ENCODE peak calls at places on chromosomes 2 and 18, in eight cellular contexts. One of them, this sample, is unnamed.

GRCh38 chr2:240324312-240325005 is 111.0 kb upstream of the GPC1 start:
- DNase-seq in KBM-7: no peak
- DNase-seq in GM20000: no peak
- DNase-seq in upper lobe of right lung: no peak
- DNase-seq in activated CD4-positive, alpha-beta T cell treated with anti-CD3 and anti-CD28 coated beads, Interleukin-2, amount 50 U/mL, for 4 hours: no peak
- DNase-seq in NCI-H1092: no peak
- DNase-seq in naive B cell: no peak
- DNase-seq in amniotic stem cell: no peak
- DNase-seq in this sample: no peak

GRCh38 chr2:73730810-73731209 is 6.3 kb downstream of the TPRKB start:
- DNase-seq in upper lobe of right lung: no peak
- DNase-seq in amniotic stem cell: no peak
- DNase-seq in GM20000: no peak
- DNase-seq in NCI-H1092: no peak
- DNase-seq in activated CD4-positive, alpha-beta T cell treated with anti-CD3 and anti-CD28 coated beads, Interleukin-2, amount 50 U/mL, for 4 hours: no peak
- DNase-seq in KBM-7: no peak
- DNase-seq in naive B cell: no peak
- DNase-seq in this sample: no peak

GRCh38 chr2:241036397-241036963 is 38.1 kb downstream of the SNED1 start:
- DNase-seq in NCI-H1092: no peak
- DNase-seq in upper lobe of right lung: peak; percentile 75
- DNase-seq in KBM-7: no peak
- DNase-seq in naive B cell: peak; percentile 78
- DNase-seq in activated CD4-positive, alpha-beta T cell treated with anti-CD3 and anti-CD28 coated beads, Interleukin-2, amount 50 U/mL, for 4 hours: peak; percentile 43
- DNase-seq in GM20000: peak; percentile 91
- DNase-seq in amniotic stem cell: no peak
- DNase-seq in this sample: no peak

GRCh38 chr2:106575955-106576354 is 88.8 kb downstream of the CD8B2 start:
- DNase-seq in naive B cell: no peak
- DNase-seq in upper lobe of right lung: no peak
- DNase-seq in NCI-H1092: no peak
- DNase-seq in amniotic stem cell: no peak
- DNase-seq in activated CD4-positive, alpha-beta T cell treated with anti-CD3 and anti-CD28 coated beads, Interleukin-2, amount 50 U/mL, for 4 hours: no peak
- DNase-seq in KBM-7: no peak
- DNase-seq in GM20000: no peak
- DNase-seq in this sample: no peak

GRCh38 chr2:118012778-118013177 is 1.1 kb downstream of the CCDC93 start:
- DNase-seq in NCI-H1092: no peak
- DNase-seq in naive B cell: no peak
- DNase-seq in upper lobe of right lung: no peak
- DNase-seq in GM20000: no peak
- DNase-seq in amniotic stem cell: no peak
- DNase-seq in activated CD4-positive, alpha-beta T cell treated with anti-CD3 and anti-CD28 coated beads, Interleukin-2, amount 50 U/mL, for 4 hours: no peak
- DNase-seq in KBM-7: no peak
- DNase-seq in this sample: no peak

GRCh38 chr2:146651361-146651760 is 1193.5 kb upstream of the ACVR2A start:
- DNase-seq in GM20000: no peak
- DNase-seq in naive B cell: no peak
- DNase-seq in NCI-H1092: no peak
- DNase-seq in activated CD4-positive, alpha-beta T cell treated with anti-CD3 and anti-CD28 coated beads, Interleukin-2, amount 50 U/mL, for 4 hours: no peak
- DNase-seq in KBM-7: no peak
- DNase-seq in upper lobe of right lung: no peak
- DNase-seq in amniotic stem cell: no peak
- DNase-seq in this sample: no peak

GRCh38 chr2:20633794-20634259 is 17.1 kb downstream of the HS1BP3 start:
- DNase-seq in NCI-H1092: no peak
- DNase-seq in amniotic stem cell: no peak
- DNase-seq in KBM-7: no peak
- DNase-seq in activated CD4-positive, alpha-beta T cell treated with anti-CD3 and anti-CD28 coated beads, Interleukin-2, amount 50 U/mL, for 4 hours: no peak
- DNase-seq in GM20000: no peak
- DNase-seq in upper lobe of right lung: peak; percentile 88
- DNase-seq in naive B cell: no peak
- DNase-seq in this sample: no peak

GRCh38 chr2:83817511-83817910 is 641.6 kb downstream of the SUCLG1 start:
- DNase-seq in upper lobe of right lung: no peak
- DNase-seq in activated CD4-positive, alpha-beta T cell treated with anti-CD3 and anti-CD28 coated beads, Interleukin-2, amount 50 U/mL, for 4 hours: no peak
- DNase-seq in NCI-H1092: no peak
- DNase-seq in naive B cell: no peak
- DNase-seq in amniotic stem cell: no peak
- DNase-seq in GM20000: no peak
- DNase-seq in KBM-7: peak; percentile 50
- DNase-seq in this sample: peak; percentile 10

GRCh38 chr2:98148968-98149697 is 62.2 kb downstream of the VWA3B start:
- DNase-seq in NCI-H1092: no peak
- DNase-seq in activated CD4-positive, alpha-beta T cell treated with anti-CD3 and anti-CD28 coated beads, Interleukin-2, amount 50 U/mL, for 4 hours: no peak
- DNase-seq in KBM-7: peak; percentile 23
- DNase-seq in upper lobe of right lung: no peak
- DNase-seq in naive B cell: no peak
- DNase-seq in GM20000: no peak
- DNase-seq in amniotic stem cell: no peak
- DNase-seq in this sample: peak; percentile 26

GRCh38 chr18:34342960-34343359 is 118.2 kb upstream of the NOL4 start:
- DNase-seq in GM20000: no peak
- DNase-seq in KBM-7: no peak
- DNase-seq in upper lobe of right lung: no peak
- DNase-seq in amniotic stem cell: no peak
- DNase-seq in NCI-H1092: no peak
- DNase-seq in naive B cell: no peak
- DNase-seq in activated CD4-positive, alpha-beta T cell treated with anti-CD3 and anti-CD28 coated beads, Interleukin-2, amount 50 U/mL, for 4 hours: no peak
- DNase-seq in this sample: no peak

GRCh38 chr2:43019536-43020183 is 206.7 kb downstream of the ZFP36L2 start:
- DNase-seq in amniotic stem cell: no peak
- DNase-seq in activated CD4-positive, alpha-beta T cell treated with anti-CD3 and anti-CD28 coated beads, Interleukin-2, amount 50 U/mL, for 4 hours: no peak
- DNase-seq in GM20000: no peak
- DNase-seq in naive B cell: no peak
- DNase-seq in NCI-H1092: no peak
- DNase-seq in KBM-7: no peak
- DNase-seq in upper lobe of right lung: no peak
- DNase-seq in this sample: no peak

GRCh38 chr2:67828066-67828465 is 234.7 kb downstream of the C1D start:
- DNase-seq in GM20000: no peak
- DNase-seq in amniotic stem cell: no peak
- DNase-seq in activated CD4-positive, alpha-beta T cell treated with anti-CD3 and anti-CD28 coated beads, Interleukin-2, amount 50 U/mL, for 4 hours: no peak
- DNase-seq in KBM-7: no peak
- DNase-seq in naive B cell: no peak
- DNase-seq in upper lobe of right lung: no peak
- DNase-seq in NCI-H1092: no peak
- DNase-seq in this sample: no peak

GRCh38 chr2:30514134-30514860 is 67.3 kb downstream of the LCLAT1 start:
- DNase-seq in naive B cell: no peak
- DNase-seq in activated CD4-positive, alpha-beta T cell treated with anti-CD3 and anti-CD28 coated beads, Interleukin-2, amount 50 U/mL, for 4 hours: no peak
- DNase-seq in GM20000: peak; percentile 7
- DNase-seq in KBM-7: no peak
- DNase-seq in upper lobe of right lung: no peak
- DNase-seq in amniotic stem cell: no peak
- DNase-seq in NCI-H1092: peak; percentile 16
- DNase-seq in this sample: no peak

GRCh38 chr2:111676423-111676822 is 207.6 kb downstream of the ANAPC1 start:
- DNase-seq in amniotic stem cell: no peak
- DNase-seq in KBM-7: no peak
- DNase-seq in naive B cell: no peak
- DNase-seq in GM20000: no peak
- DNase-seq in upper lobe of right lung: no peak
- DNase-seq in NCI-H1092: no peak
- DNase-seq in activated CD4-positive, alpha-beta T cell treated with anti-CD3 and anti-CD28 coated beads, Interleukin-2, amount 50 U/mL, for 4 hours: no peak
- DNase-seq in this sample: no peak

GRCh38 chr2:36869606-36870005 is 96.7 kb downstream of the STRN start:
- DNase-seq in amniotic stem cell: no peak
- DNase-seq in activated CD4-positive, alpha-beta T cell treated with anti-CD3 and anti-CD28 coated beads, Interleukin-2, amount 50 U/mL, for 4 hours: no peak
- DNase-seq in NCI-H1092: no peak
- DNase-seq in KBM-7: no peak
- DNase-seq in upper lobe of right lung: no peak
- DNase-seq in GM20000: no peak
- DNase-seq in naive B cell: no peak
- DNase-seq in this sample: no peak

GRCh38 chr18:80124131-80124530 is 15.1 kb downstream of the ADNP2 start:
- DNase-seq in upper lobe of right lung: no peak
- DNase-seq in GM20000: no peak
- DNase-seq in NCI-H1092: no peak
- DNase-seq in KBM-7: no peak
- DNase-seq in amniotic stem cell: no peak
- DNase-seq in naive B cell: no peak
- DNase-seq in activated CD4-positive, alpha-beta T cell treated with anti-CD3 and anti-CD28 coated beads, Interleukin-2, amount 50 U/mL, for 4 hours: no peak
- DNase-seq in this sample: no peak

GRCh38 chr2:136117391-136117841 is 533 bp downstream of the CXCR4 start:
- DNase-seq in GM20000: peak; percentile 45
- DNase-seq in activated CD4-positive, alpha-beta T cell treated with anti-CD3 and anti-CD28 coated beads, Interleukin-2, amount 50 U/mL, for 4 hours: peak; percentile 53
- DNase-seq in upper lobe of right lung: peak; percentile 81
- DNase-seq in amniotic stem cell: no peak
- DNase-seq in naive B cell: no peak
- DNase-seq in NCI-H1092: no peak
- DNase-seq in KBM-7: peak; percentile 59
- DNase-seq in this sample: peak; percentile 71

GRCh38 chr2:25521665-25522387 is 151.6 kb downstream of the DTNB start:
- DNase-seq in activated CD4-positive, alpha-beta T cell treated with anti-CD3 and anti-CD28 coated beads, Interleukin-2, amount 50 U/mL, for 4 hours: no peak
- DNase-seq in amniotic stem cell: peak; percentile 60
- DNase-seq in GM20000: peak; percentile 66
- DNase-seq in upper lobe of right lung: no peak
- DNase-seq in KBM-7: peak; percentile 79
- DNase-seq in naive B cell: peak; percentile 71
- DNase-seq in NCI-H1092: peak; percentile 30
- DNase-seq in this sample: peak; percentile 89

GRCh38 chr18:36415606-36416005 is 118.1 kb downstream of the FHOD3 start:
- DNase-seq in GM20000: no peak
- DNase-seq in amniotic stem cell: no peak
- DNase-seq in KBM-7: no peak
- DNase-seq in upper lobe of right lung: no peak
- DNase-seq in NCI-H1092: no peak
- DNase-seq in activated CD4-positive, alpha-beta T cell treated with anti-CD3 and anti-CD28 coated beads, Interleukin-2, amount 50 U/mL, for 4 hours: no peak
- DNase-seq in naive B cell: no peak
- DNase-seq in this sample: no peak

GRCh38 chr2:40554665-40555294 is 102.9 kb upstream of the SLC8A1 start:
- DNase-seq in upper lobe of right lung: no peak
- DNase-seq in GM20000: peak; percentile 22
- DNase-seq in naive B cell: peak; percentile 8
- DNase-seq in NCI-H1092: peak; percentile 22
- DNase-seq in KBM-7: peak; percentile 76
- DNase-seq in amniotic stem cell: no peak
- DNase-seq in activated CD4-positive, alpha-beta T cell treated with anti-CD3 and anti-CD28 coated beads, Interleukin-2, amount 50 U/mL, for 4 hours: no peak
- DNase-seq in this sample: peak; percentile 72

GRCh38 chr18:6341709-6342108 is 73.0 kb downstream of the L3MBTL4 start:
- DNase-seq in upper lobe of right lung: no peak
- DNase-seq in amniotic stem cell: no peak
- DNase-seq in GM20000: no peak
- DNase-seq in activated CD4-positive, alpha-beta T cell treated with anti-CD3 and anti-CD28 coated beads, Interleukin-2, amount 50 U/mL, for 4 hours: no peak
- DNase-seq in naive B cell: no peak
- DNase-seq in NCI-H1092: no peak
- DNase-seq in KBM-7: no peak
- DNase-seq in this sample: no peak

GRCh38 chr2:228474466-228474865 is 293.0 kb upstream of the SPHKAP start:
- DNase-seq in GM20000: no peak
- DNase-seq in activated CD4-positive, alpha-beta T cell treated with anti-CD3 and anti-CD28 coated beads, Interleukin-2, amount 50 U/mL, for 4 hours: no peak
- DNase-seq in naive B cell: no peak
- DNase-seq in amniotic stem cell: no peak
- DNase-seq in upper lobe of right lung: no peak
- DNase-seq in KBM-7: no peak
- DNase-seq in NCI-H1092: no peak
- DNase-seq in this sample: no peak

GRCh38 chr2:78127428-78127827 is 605.3 kb upstream of the LRRTM4 start:
- DNase-seq in NCI-H1092: no peak
- DNase-seq in upper lobe of right lung: no peak
- DNase-seq in KBM-7: no peak
- DNase-seq in amniotic stem cell: no peak
- DNase-seq in GM20000: no peak
- DNase-seq in activated CD4-positive, alpha-beta T cell treated with anti-CD3 and anti-CD28 coated beads, Interleukin-2, amount 50 U/mL, for 4 hours: no peak
- DNase-seq in naive B cell: no peak
- DNase-seq in this sample: no peak

GRCh38 chr2:37415128-37415817 is 70.8 kb downstream of the QPCT start:
- DNase-seq in KBM-7: no peak
- DNase-seq in activated CD4-positive, alpha-beta T cell treated with anti-CD3 and anti-CD28 coated beads, Interleukin-2, amount 50 U/mL, for 4 hours: no peak
- DNase-seq in GM20000: peak; percentile 28
- DNase-seq in amniotic stem cell: no peak
- DNase-seq in naive B cell: no peak
- DNase-seq in upper lobe of right lung: no peak
- DNase-seq in NCI-H1092: no peak
- DNase-seq in this sample: no peak

GRCh38 chr2:234998404-234999211 is 46.8 kb downstream of the SH3BP4 start:
- DNase-seq in KBM-7: no peak
- DNase-seq in NCI-H1092: no peak
- DNase-seq in upper lobe of right lung: no peak
- DNase-seq in naive B cell: no peak
- DNase-seq in activated CD4-positive, alpha-beta T cell treated with anti-CD3 and anti-CD28 coated beads, Interleukin-2, amount 50 U/mL, for 4 hours: no peak
- DNase-seq in GM20000: no peak
- DNase-seq in amniotic stem cell: no peak
- DNase-seq in this sample: no peak

GRCh38 chr18:40531061-40531460 is 1424.0 kb upstream of the PIK3C3 start:
- DNase-seq in KBM-7: no peak
- DNase-seq in naive B cell: no peak
- DNase-seq in amniotic stem cell: no peak
- DNase-seq in activated CD4-positive, alpha-beta T cell treated with anti-CD3 and anti-CD28 coated beads, Interleukin-2, amount 50 U/mL, for 4 hours: no peak
- DNase-seq in NCI-H1092: no peak
- DNase-seq in GM20000: no peak
- DNase-seq in upper lobe of right lung: no peak
- DNase-seq in this sample: no peak

GRCh38 chr18:48782381-48782841 is 168.4 kb downstream of the SMAD7 start:
- DNase-seq in GM20000: no peak
- DNase-seq in amniotic stem cell: no peak
- DNase-seq in NCI-H1092: no peak
- DNase-seq in activated CD4-positive, alpha-beta T cell treated with anti-CD3 and anti-CD28 coated beads, Interleukin-2, amount 50 U/mL, for 4 hours: no peak
- DNase-seq in upper lobe of right lung: peak; percentile 77
- DNase-seq in KBM-7: no peak
- DNase-seq in naive B cell: no peak
- DNase-seq in this sample: no peak

GRCh38 chr2:152093464-152093863 is 5.4 kb downstream of the CACNB4 start:
- DNase-seq in GM20000: no peak
- DNase-seq in naive B cell: no peak
- DNase-seq in activated CD4-positive, alpha-beta T cell treated with anti-CD3 and anti-CD28 coated beads, Interleukin-2, amount 50 U/mL, for 4 hours: no peak
- DNase-seq in KBM-7: no peak
- DNase-seq in upper lobe of right lung: no peak
- DNase-seq in amniotic stem cell: no peak
- DNase-seq in NCI-H1092: peak; percentile 68
- DNase-seq in this sample: no peak

GRCh38 chr2:104120144-104120543 is 733.8 kb upstream of the POU3F3 start:
- DNase-seq in GM20000: no peak
- DNase-seq in amniotic stem cell: no peak
- DNase-seq in activated CD4-positive, alpha-beta T cell treated with anti-CD3 and anti-CD28 coated beads, Interleukin-2, amount 50 U/mL, for 4 hours: no peak
- DNase-seq in naive B cell: no peak
- DNase-seq in NCI-H1092: no peak
- DNase-seq in KBM-7: no peak
- DNase-seq in upper lobe of right lung: no peak
- DNase-seq in this sample: no peak

GRCh38 chr18:76471593-76471992 is 23.4 kb downstream of the ZNF516 start:
- DNase-seq in NCI-H1092: no peak
- DNase-seq in naive B cell: no peak
- DNase-seq in KBM-7: no peak
- DNase-seq in activated CD4-positive, alpha-beta T cell treated with anti-CD3 and anti-CD28 coated beads, Interleukin-2, amount 50 U/mL, for 4 hours: no peak
- DNase-seq in upper lobe of right lung: no peak
- DNase-seq in GM20000: no peak
- DNase-seq in amniotic stem cell: no peak
- DNase-seq in this sample: no peak